ENCODE peak calls at places on chromosomes 5 and 9, in five cellular contexts. A is heart right ventricle; M is activated CD4-positive, alpha-beta T cell treated with anti-CD3 and anti-CD28 coated beads, Interleukin-2, amount 10 ng/mL, durations not matched to agents 7 days and 5 days; Z is CD8-positive, alpha-beta T cell; K is adipocyte. Y is an unnamed sample.

GRCh38 chr5:76492819-76493189 is 89.7 kb downstream of the IQGAP2 start:
- DNase-seq in M (no peak), K (no peak), Z (no peak), A (no peak), Y (no peak)

GRCh38 chr5:15992918-15993317 is 186.7 kb downstream of the MARCHF11 start:
- DNase-seq in Z (no peak), K (peak; percentile 12), M (no peak), A (no peak), Y (no peak)

GRCh38 chr9:134630393-134630790 is 11.2 kb upstream of the COL5A1 start:
- DNase-seq in Z (no peak), A (no peak), K (no peak), M (no peak), Y (no peak)

GRCh38 chr9:117315236-117315635 is 99.6 kb downstream of the ASTN2 start:
- DNase-seq in A (no peak), M (no peak), K (no peak), Z (no peak), Y (no peak)

GRCh38 chr5:157328277-157328912 is 62.5 kb downstream of the CYFIP2 start:
- DNase-seq in K (peak; percentile 95), Z (peak; percentile 27), A (peak; percentile 61), M (peak; percentile 68), Y (peak; percentile 55)

GRCh38 chr5:1391691-1392090 is 46.8 kb upstream of the CLPTM1L start:
- DNase-seq in A (no peak), Z (no peak), K (no peak), M (no peak), Y (no peak)

GRCh38 chr5:96807099-96807654 is 568 bp downstream of the ERAP1 start:
- DNase-seq in K (peak; percentile 91), Z (no peak), A (peak; percentile 82), M (peak; percentile 49), Y (no peak)

GRCh38 chr5:138662599-138662998 is 87.4 kb upstream of the HSPA9 start:
- DNase-seq in M (peak; percentile 48), K (no peak), A (no peak), Z (no peak), Y (peak; percentile 15)

GRCh38 chr5:172115541-172115982 is 72.5 kb downstream of the STK10 start:
- DNase-seq in A (no peak), M (peak; percentile 53), K (no peak), Z (no peak), Y (peak; percentile 65)

GRCh38 chr9:79390077-79390673 is 181.6 kb upstream of the TLE4 start:
- DNase-seq in M (no peak), A (no peak), Z (no peak), K (no peak), Y (no peak)

GRCh38 chr5:33011803-33012202 is 300.7 kb downstream of the NPR3 start:
- DNase-seq in K (no peak), M (no peak), Z (no peak), A (no peak), Y (no peak)

GRCh38 chr5:73314395-73315195 is 134.0 kb downstream of the FOXD1 start:
- DNase-seq in Z (no peak), K (no peak), A (no peak), M (no peak), Y (no peak)

GRCh38 chr9:96116275-96117051 is 185.5 kb downstream of the HSD17B3 start:
- DNase-seq in K (no peak), M (no peak), A (no peak), Z (no peak), Y (no peak)

GRCh38 chr5:157679801-157680200 is 8.5 kb downstream of the C5orf52 start:
- DNase-seq in K (no peak), A (no peak), Z (no peak), M (no peak), Y (no peak)

GRCh38 chr5:150562832-150563231 is 54.9 kb downstream of the NDST1 start:
- DNase-seq in M (peak; percentile 45), A (no peak), K (peak; percentile 69), Z (no peak), Y (peak; percentile 14)

Y was measured in immature natural killer cell.